ENCODE peak calls at places on chromosomes 2 and 18, in six cellular contexts. F, R, Y, J, A and P are unnamed samples.

GRCh38 chr2:187986392-187987105 is 305.1 kb upstream of the GULP1 start:
- DNase-seq in J (no peak), A (no peak), Y (no peak), R (no peak), F (no peak), P (no peak)

GRCh38 chr2:238691596-238692491 is 156.0 kb upstream of the TWIST2 start:
- DNase-seq in Y (no peak), A (no peak), F (no peak), J (no peak), R (no peak), P (no peak)

GRCh38 chr2:19607931-19608762 is 249.7 kb upstream of the OSR1 start:
- DNase-seq in R (no peak), F (peak; percentile 76), A (no peak), Y (no peak), J (no peak), P (peak; percentile 55)

GRCh38 chr2:85355521-85355920 is 952 bp downstream of the ELMOD3 start:
- DNase-seq in J (no peak), F (peak; percentile 16), R (no peak), A (no peak), Y (no peak), P (peak; percentile 66)

GRCh38 chr18:3826021-3826420 is 376.0 kb downstream of the TGIF1 start:
- DNase-seq in F (no peak), A (no peak), Y (no peak), J (no peak), R (no peak), P (no peak)

GRCh38 chr18:55095579-55095978 is 136.3 kb upstream of the CCDC68 start:
- DNase-seq in Y (no peak), F (no peak), R (no peak), A (no peak), J (no peak), P (no peak)

GRCh38 chr2:88545118-88545517 is 82.1 kb downstream of the EIF2AK3 start:
- DNase-seq in J (no peak), Y (peak; percentile 83), A (no peak), F (peak; percentile 28), R (no peak), P (no peak)

GRCh38 chr2:7180641-7181370 is 263.6 kb downstream of the RNF144A start:
- DNase-seq in F (peak; percentile 10), R (no peak), Y (no peak), J (no peak), A (no peak), P (no peak)

GRCh38 chr2:46970334-46971288 is 55.0 kb upstream of the MCFD2 start:
- DNase-seq in F (peak; percentile 70), R (no peak), Y (no peak), A (no peak), J (no peak), P (peak; percentile 75)

GRCh38 chr2:120210234-120210781 is 12.9 kb downstream of the TMEM185B start:
- DNase-seq in R (no peak), Y (no peak), F (no peak), J (no peak), A (no peak), P (no peak)

GRCh38 chr2:220034356-220035121 is 407.1 kb downstream of the SLC4A3 start:
- DNase-seq in R (peak; percentile 36), F (peak; percentile 60), A (no peak), J (no peak), Y (no peak), P (no peak)

GRCh38 chr2:189982777-189983394 is 79.6 kb downstream of the MSTN start:
- DNase-seq in Y (peak; percentile 39), J (no peak), R (no peak), A (no peak), F (peak; percentile 21), P (no peak)

GRCh38 chr18:12287684-12288405 is 20.2 kb upstream of the TUBB6 start:
- DNase-seq in Y (peak; percentile 85), A (peak; percentile 93), F (peak; percentile 81), R (peak; percentile 92), J (no peak), P (peak; percentile 87)

GRCh38 chr2:119233326-119234020 is 9.8 kb downstream of the STEAP3 start:
- DNase-seq in A (no peak), R (no peak), J (no peak), F (no peak), Y (no peak), P (peak; percentile 58)